ENCODE peak calls at places on chromosomes 11 and 22, in five cellular contexts. J, B, E, O and L are unnamed samples.

GRCh38 chr11:60658409-60658808 is 41.0 kb upstream of the MS4A8 start:
- DNase-seq in J (no peak), B (no peak), E (peak), O (no peak), L (no peak)

GRCh38 chr11:606245-606644 is 9.5 kb downstream of the IRF7 start:
- DNase-seq in J (peak), B (peak), E (no peak), O (peak), L (no peak)

GRCh38 chr22:28802595-28803087 is 2.3 kb upstream of the XBP1 start:
- DNase-seq in J (no peak), B (no peak), E (peak), O (no peak), L (no peak)

GRCh38 chr11:78380615-78381029 is 37.0 kb downstream of the GAB2 start:
- DNase-seq in J (no peak), B (no peak), E (no peak), O (no peak), L (peak)

GRCh38 chr11:27429740-27430451 is 42.7 kb downstream of the LGR4 start:
- DNase-seq in J (no peak), B (peak), E (no peak), O (no peak), L (no peak)

GRCh38 chr11:20112291-20113146 is 47.8 kb downstream of the DBX1 start:
- DNase-seq in J (peak), B (peak), E (no peak), O (peak), L (peak)

GRCh38 chr11:66237867-66238266 is 30.6 kb upstream of the RAB1B start:
- DNase-seq in J (no peak), B (no peak), E (no peak), O (no peak), L (no peak)

GRCh38 chr11:113874920-113875413 is 405 bp downstream of the USP28 start:
- DNase-seq in J (no peak), B (no peak), E (no peak), O (no peak), L (no peak)

GRCh38 chr11:1862588-1863351 is 9.9 kb downstream of the LSP1 start:
- DNase-seq in J (no peak), B (no peak), E (no peak), O (no peak), L (no peak)

GRCh38 chr22:22228921-22229320 is 15.7 kb upstream of the VPREB1 start:
- DNase-seq in J (no peak), B (no peak), E (no peak), O (peak), L (peak)

GRCh38 chr11:119446871-119447663 is 24.1 kb upstream of the THY1 start:
- DNase-seq in J (no peak), B (no peak), E (no peak), O (no peak), L (no peak)

GRCh38 chr11:13336246-13336873 is 58.8 kb downstream of the BMAL1 start:
- DNase-seq in J (no peak), B (no peak), E (no peak), O (no peak), L (no peak)

GRCh38 chr11:126307706-126308105 is 3.8 kb downstream of the DCPS start:
- DNase-seq in J (no peak), B (peak), E (peak), O (no peak), L (peak)

GRCh38 chr22:37145415-37146385 is 4.0 kb downstream of the IL2RB start:
- DNase-seq in J (no peak), B (peak), E (no peak), O (no peak), L (no peak)

GRCh38 chr11:133065847-133066485 is 466.3 kb downstream of the OPCML start:
- DNase-seq in J (no peak), B (no peak), E (no peak), O (peak), L (no peak)

GRCh38 chr11:35418282-35418846 is 994 bp downstream of the SLC1A2 start:
- DNase-seq in J (no peak), B (peak), E (no peak), O (no peak), L (peak)

GRCh38 chr22:24185501-24186351 is 4.4 kb downstream of the SUSD2 start:
- DNase-seq in J (no peak), B (no peak), E (no peak), O (no peak), L (no peak)

GRCh38 chr22:45235851-45236342 is 4.8 kb downstream of the KIAA0930 start:
- DNase-seq in J (no peak), B (no peak), E (no peak), O (no peak), L (no peak)

GRCh38 chr11:92070026-92070889 is 154.4 kb upstream of the FAT3 start:
- DNase-seq in J (no peak), B (peak), E (no peak), O (no peak), L (no peak)

DNA sequence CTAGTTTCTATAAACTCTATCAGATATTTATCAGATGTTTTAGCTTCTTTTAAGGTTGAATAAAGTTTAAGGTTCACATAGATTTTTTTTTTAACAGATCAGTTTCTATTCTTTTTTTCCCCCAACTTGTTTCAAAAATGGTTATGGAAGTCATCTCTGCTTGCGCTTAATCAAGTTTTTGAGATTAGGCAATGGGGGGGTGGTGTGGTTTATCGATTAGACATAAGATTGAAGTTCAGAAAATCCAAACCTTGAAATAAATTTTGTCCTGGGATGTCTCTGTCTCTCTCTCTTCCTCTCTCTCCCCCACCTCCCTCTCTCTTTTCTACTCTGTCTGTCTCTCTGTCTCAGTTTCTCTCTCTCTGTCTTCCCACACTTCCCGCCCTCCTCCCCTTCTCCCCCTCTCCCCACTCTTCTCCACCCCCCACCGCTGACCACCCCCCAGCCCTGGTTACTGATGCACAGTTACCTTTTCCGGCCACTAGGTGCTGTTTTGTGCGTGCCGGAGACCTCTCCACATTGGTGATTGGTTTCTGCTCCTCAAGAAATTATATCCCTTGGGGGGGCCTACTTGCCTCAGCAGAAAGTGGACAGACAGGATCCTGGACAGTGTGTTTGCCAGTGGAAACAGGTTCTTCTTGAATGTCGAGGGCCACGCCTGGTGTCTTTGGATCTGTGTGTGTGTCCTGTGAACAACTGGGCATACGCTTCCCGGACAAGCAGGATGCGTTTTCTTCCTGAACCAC is 29.7 kb upstream of the ANO1 start:
- DNase-seq in J (peak), B (peak), E (no peak), O (peak), L (peak)
- TF ChIP-seq CTCF in J (peak), B (peak), E (no peak), O (no peak), L (peak)

GRCh38 chr11:61793829-61794204 is 1.1 kb downstream of the FEN1 start:
- DNase-seq in J (no peak), B (no peak), E (no peak), O (no peak), L (no peak)
- H3K4me3 ChIP-seq in J (no peak), B (peak), E (peak), O (no peak), L (peak)

DNA sequence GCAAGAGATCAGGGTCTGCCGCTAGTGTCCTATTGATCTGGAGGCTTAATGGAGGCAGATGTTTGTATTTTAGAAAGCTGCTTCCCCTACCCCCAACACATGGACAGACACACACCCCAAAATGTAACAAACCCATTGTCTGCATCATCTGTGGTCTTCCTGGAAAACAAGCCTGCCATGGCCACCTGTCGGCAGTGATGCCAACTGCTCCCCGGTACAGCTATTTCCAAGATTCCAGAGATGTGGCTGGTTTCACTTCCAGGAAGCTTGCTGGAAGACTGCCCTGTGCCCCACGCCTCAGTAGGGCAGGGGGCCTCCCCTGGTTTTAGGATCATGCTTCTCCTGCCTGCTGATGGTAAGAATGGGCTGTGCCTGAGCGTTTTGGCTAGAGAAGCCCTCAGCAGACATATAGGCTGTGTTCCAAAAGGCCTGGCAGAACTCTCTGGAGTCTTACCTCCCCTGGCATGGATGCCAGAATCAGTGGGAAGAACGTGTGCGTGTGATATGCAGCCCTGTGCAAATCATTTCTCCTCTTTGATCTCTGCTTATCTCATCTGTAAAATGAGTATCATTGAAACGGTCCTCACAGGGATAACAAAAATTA is 108.6 kb downstream of the FBXO7 start:
- DNase-seq in J (no peak), B (no peak), E (no peak), O (peak), L (no peak)
- TF ChIP-seq CTCF in J (peak), B (peak), E (peak), O (no peak), L (no peak)

GRCh38 chr11:94794287-94795168 is 26.4 kb downstream of the AMOTL1 start:
- DNase-seq in J (no peak), B (peak), E (no peak), O (no peak), L (no peak)
- H3K4me3 ChIP-seq in J (no peak), B (no peak), E (no peak), O (no peak), L (no peak)